ENCODE peak calls at places on chromosomes 16 and 17, in ten cellular contexts. D is cardiac fibroblast, T is GM13976, H is transverse colon, V is heart right ventricle, G is activated B cell treated with CpG ODN at 0.5 μM for 24 hours, B is fibroblast of lung, U is IMR-90, F is HFF-Myc, P is astrocyte of the cerebellum. N is an unnamed sample.

GRCh38 chr16:12600536-12601256 is 203.0 kb downstream of the CPPED1 start:
- DNase-seq in D (no peak), T (no peak), H (no peak), V (no peak), G (no peak), B (no peak), U (no peak), F (no peak), P (no peak), N (no peak)

GRCh38 chr17:28878158-28878910 is 19.2 kb downstream of the FLOT2 start:
- DNase-seq in D (peak; percentile 11), T (no peak), H (no peak), V (no peak), G (no peak), B (no peak), U (no peak), F (no peak), P (no peak), N (no peak)

GRCh38 chr16:62135903-62136302 is 99.7 kb upstream of the CDH8 start:
- DNase-seq in D (no peak), T (no peak), H (no peak), V (no peak), G (no peak), B (peak; percentile 84), U (no peak), F (no peak), P (peak; percentile 86), N (no peak)

GRCh38 chr17:40516581-40517285 is 15.3 kb upstream of the TNS4 start:
- DNase-seq in D (no peak), T (peak; percentile 79), H (peak; percentile 46), V (no peak), G (no peak), B (peak; percentile 68), U (no peak), F (no peak), P (no peak), N (no peak)

GRCh38 chr17:43615330-43615729 is 46.4 kb downstream of the MEOX1 start:
- DNase-seq in D (no peak), T (no peak), H (no peak), V (no peak), G (no peak), B (peak; percentile 18), U (peak; percentile 74), F (no peak), P (no peak), N (no peak)

GRCh38 chr16:67183-67791 is 5.1 kb downstream of the RHBDF1 start:
- DNase-seq in D (no peak), T (no peak), H (no peak), V (peak; percentile 21), G (no peak), B (no peak), U (no peak), F (no peak), P (no peak), N (no peak)

GRCh38 chr17:8146381-8147140 is 5.6 kb downstream of the PER1 start:
- DNase-seq in D (no peak), T (no peak), H (no peak), V (no peak), G (no peak), B (no peak), U (no peak), F (no peak), P (no peak), N (no peak)

GRCh38 chr17:29546085-29546484 is 20.8 kb downstream of the ABHD15 start:
- DNase-seq in D (peak; percentile 27), T (no peak), H (no peak), V (no peak), G (no peak), B (peak; percentile 15), U (no peak), F (no peak), P (no peak), N (no peak)

GRCh38 chr16:14600164-14600563 is 29.9 kb downstream of the PARN start:
- DNase-seq in D (peak; percentile 61), T (no peak), H (no peak), V (no peak), G (no peak), B (peak; percentile 29), U (peak; percentile 41), F (no peak), P (peak; percentile 37), N (no peak)

GRCh38 chr17:31915456-31916100 is 14.1 kb upstream of the UTP6 start:
- DNase-seq in D (no peak), T (no peak), H (no peak), V (no peak), G (no peak), B (peak; percentile 36), U (peak; percentile 41), F (no peak), P (no peak), N (no peak)
- TF ChIP-seq CTCF in D (no peak), T (no peak), H (no peak), V (no peak), G (no peak), B (no peak), U (no peak), F (no peak), P (no peak), N (no peak)

GRCh38 chr16:85729907-85730465 is 20.9 kb downstream of the C16orf74 start:
- DNase-seq in D (no peak), T (no peak), H (no peak), V (no peak), G (no peak), B (no peak), U (no peak), F (no peak), P (no peak), N (no peak)

GRCh38 chr16:85731179-85731578 is 19.7 kb downstream of the C16orf74 start:
- DNase-seq in D (no peak), T (no peak), H (no peak), V (no peak), G (no peak), B (no peak), U (no peak), F (no peak), P (no peak), N (no peak)

GRCh38 chr16:85729452-85729851 is 21.4 kb downstream of the C16orf74 start:
- DNase-seq in D (no peak), T (no peak), H (no peak), V (no peak), G (no peak), B (peak; percentile 46), U (peak; percentile 56), F (no peak), P (no peak), N (no peak)

GRCh38 chr16:85724936-85725335 is 26.0 kb downstream of the C16orf74 start:
- DNase-seq in D (no peak), T (no peak), H (no peak), V (no peak), G (no peak), B (no peak), U (no peak), F (no peak), P (no peak), N (no peak)

GRCh38 chr16:85728879-85729278 is 22.0 kb downstream of the C16orf74 start:
- DNase-seq in D (no peak), T (no peak), H (no peak), V (no peak), G (no peak), B (no peak), U (no peak), F (no peak), P (no peak), N (no peak)
- TF ChIP-seq CTCF in D (peak; percentile 30), T (peak; percentile 2), H (no peak), V (no peak), G (no peak), B (no peak), U (peak; percentile 20), F (peak; percentile 29), P (peak; percentile 40), N (peak; percentile 48)

DNA sequence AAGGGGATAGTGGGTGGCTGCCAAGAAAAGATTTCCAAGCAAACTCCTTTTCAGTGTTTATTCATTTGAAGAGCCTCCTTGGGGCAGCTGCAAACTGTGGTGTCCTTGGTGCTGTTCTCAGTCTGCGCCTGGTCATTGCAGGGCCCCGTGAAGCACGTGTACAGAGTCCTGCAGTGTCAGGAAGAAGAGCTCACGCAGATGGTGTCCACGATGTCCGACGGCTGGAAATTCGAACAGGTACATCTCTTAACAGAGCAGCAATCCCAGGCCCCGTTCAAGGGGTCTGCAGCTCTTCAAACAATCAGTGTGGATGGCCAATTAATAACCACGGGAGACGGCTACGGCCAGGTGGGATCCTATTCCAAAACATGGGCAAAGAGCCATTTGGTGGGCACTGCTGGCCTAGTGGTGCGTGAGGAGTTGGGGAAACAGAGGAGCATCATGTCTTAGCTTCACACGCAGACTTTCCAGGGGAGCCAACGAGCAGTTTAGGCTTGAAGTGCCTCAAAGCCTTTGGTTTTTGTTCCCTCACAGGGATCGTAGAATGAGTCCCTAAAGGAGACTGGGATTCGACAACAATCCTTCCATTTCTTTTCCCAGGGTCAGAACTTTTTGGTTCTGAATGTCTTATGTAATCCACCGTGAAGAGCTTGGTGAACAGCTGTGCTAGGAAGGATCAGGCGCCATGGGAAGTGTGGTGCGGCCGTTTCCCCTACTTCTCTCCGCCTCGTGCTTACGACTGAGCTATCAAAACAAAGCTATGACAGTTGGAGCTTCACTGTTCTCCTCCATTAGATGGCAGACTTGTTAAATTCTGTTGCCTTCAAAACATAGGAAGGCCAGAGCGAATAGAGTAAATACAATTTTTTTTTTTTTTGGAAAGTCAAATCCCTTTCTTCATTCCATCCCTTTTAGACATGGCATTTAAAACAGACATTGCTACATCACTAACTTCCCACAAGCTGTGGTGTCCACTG is 12.6 kb downstream of the KCTD2 start:
- DNase-seq in D (peak; percentile 82), T (peak; percentile 47), H (no peak), V (no peak), G (no peak), B (peak; percentile 50), U (peak; percentile 81), F (no peak), P (no peak), N (no peak)
- TF ChIP-seq CTCF in D (peak; percentile 51), T (peak; percentile 40), H (peak; percentile 51), V (peak; percentile 66), G (no peak), B (peak; percentile 58), U (peak; percentile 77), F (peak; percentile 33), P (peak; percentile 35), N (peak; percentile 49)

GRCh38 chr16:54932737-54933254 is 2.1 kb downstream of the IRX5 start:
- DNase-seq in D (no peak), T (peak; percentile 14), H (no peak), V (peak; percentile 27), G (no peak), B (peak; percentile 39), U (no peak), F (no peak), P (no peak), N (no peak)

GRCh38 chr16:54935411-54936085 is 4.9 kb downstream of the IRX5 start:
- DNase-seq in D (no peak), T (no peak), H (no peak), V (no peak), G (no peak), B (peak; percentile 28), U (no peak), F (no peak), P (no peak), N (no peak)

GRCh38 chr16:54933281-54934150 is 2.9 kb downstream of the IRX5 start:
- DNase-seq in D (no peak), T (no peak), H (no peak), V (no peak), G (no peak), B (peak; percentile 22), U (no peak), F (no peak), P (no peak), N (no peak)

GRCh38 chr16:54936086-54936978 is 5.7 kb downstream of the IRX5 start:
- DNase-seq in D (peak; percentile 32), T (peak; percentile 42), H (no peak), V (peak; percentile 35), G (no peak), B (peak; percentile 77), U (no peak), F (no peak), P (no peak), N (no peak)

GRCh38 chr16:54934536-54935410 is 4.1 kb downstream of the IRX5 start:
- DNase-seq in D (no peak), T (peak; percentile 39), H (no peak), V (no peak), G (no peak), B (peak; percentile 62), U (no peak), F (no peak), P (no peak), N (peak; percentile 73)
- TF ChIP-seq CTCF in D (no peak), T (no peak), H (no peak), V (peak; percentile 43), G (no peak), B (no peak), U (no peak), F (no peak), P (peak; percentile 35), N (peak; percentile 65)